ENCODE peak calls at places on chromosomes 11 and 22, in ten cellular contexts. F is cardiac muscle cell, P is osteocyte, C is sciatic nerve, K is T-cell, V is NCI-H460, W is NCI-H1105 treated with DMSO at 0.1 percent for 48 hours, X is HTR-8/SVneo, Q is SK-N-DZ, T is aorta. G is an unnamed sample.

GRCh38 chr22:36816635-36817428 is at the start of gene PVALB:
- DNase-seq in Q (no peak), V (peak), T (no peak), C (no peak), F (peak), X (no peak), P (peak), K (no peak), W (peak), G (no peak)

GRCh38 chr22:41197046-41197807 is 7.9 kb upstream of the L3MBTL2 start:
- DNase-seq in K (peak), W (peak), X (peak), F (peak), P (peak), C (peak), T (peak), Q (peak), V (peak), G (no peak)

GRCh38 chr11:78417888-78418583 is 416 bp upstream of the GAB2 start:
- DNase-seq in C (peak), K (peak), F (peak), V (peak), X (peak), Q (peak), W (peak), P (peak), T (peak), G (no peak)

GRCh38 chr11:12017243-12017678 is 8.8 kb upstream of the DKK3 start:
- DNase-seq in W (no peak), K (no peak), C (no peak), Q (no peak), V (no peak), T (no peak), F (peak), X (no peak), P (no peak), G (no peak)

GRCh38 chr22:50730941-50731661 is 6.9 kb upstream of the ACR start:
- DNase-seq in Q (no peak), X (no peak), T (peak), K (no peak), P (no peak), V (no peak), C (peak), F (peak), W (no peak), G (no peak)

GRCh38 chr11:65498727-65498976 is 193 bp upstream of the MALAT1 start:
- DNase-seq in K (no peak), X (no peak), P (no peak), F (no peak), V (no peak), W (no peak), Q (no peak), C (no peak), T (no peak), G (no peak)

GRCh38 chr11:69487391-69487790 is 5.9 kb downstream of the LINC01488 start:
- DNase-seq in P (no peak), F (no peak), K (no peak), Q (no peak), X (no peak), C (no peak), V (no peak), W (no peak), T (peak), G (no peak)

GRCh38 chr11:20518323-20518834 is 81.0 kb upstream of the SLC6A5 start:
- DNase-seq in V (no peak), K (no peak), P (no peak), T (no peak), X (no peak), F (no peak), W (no peak), Q (no peak), C (no peak), G (no peak)

GRCh38 chr11:134589155-134589554 is 177.1 kb upstream of the B3GAT1 start:
- DNase-seq in V (no peak), C (no peak), W (no peak), X (no peak), P (peak), T (no peak), Q (no peak), F (no peak), K (no peak), G (no peak)

GRCh38 chr11:43010042-43010441 is 301.8 kb upstream of the API5 start:
- DNase-seq in C (no peak), W (no peak), Q (no peak), V (no peak), X (no peak), K (no peak), F (no peak), P (no peak), T (no peak), G (no peak)

GRCh38 chr22:36215976-36216375 is 14.4 kb upstream of the APOL4 start:
- DNase-seq in X (no peak), Q (no peak), K (no peak), P (no peak), W (no peak), T (no peak), V (no peak), F (no peak), C (no peak), G (no peak)

GRCh38 chr22:49209452-49210195 is 618.0 kb downstream of the BRD1 start:
- DNase-seq in T (peak), V (no peak), Q (peak), W (peak), C (peak), K (no peak), P (peak), X (no peak), F (no peak), G (no peak)

GRCh38 chr22:50569896-50570535 is 7.3 kb upstream of the SYCE3 start:
- DNase-seq in K (no peak), W (no peak), V (no peak), C (no peak), P (no peak), X (no peak), T (peak), Q (no peak), F (no peak), G (no peak)

GRCh38 chr11:12130180-12130980 is 20.0 kb downstream of the MICAL2 start:
- DNase-seq in X (no peak), F (no peak), T (no peak), P (no peak), W (no peak), C (no peak), Q (no peak), V (no peak), K (no peak), G (no peak)

GRCh38 chr11:122556605-122557004 is 98.9 kb upstream of the UBASH3B start:
- DNase-seq in K (no peak), F (peak), T (no peak), P (no peak), X (no peak), Q (peak), V (no peak), W (peak), C (no peak), G (no peak)

GRCh38 chr11:35605691-35606090 is 12.6 kb upstream of the FJX1 start:
- DNase-seq in T (no peak), V (no peak), K (no peak), C (peak), P (no peak), X (no peak), W (no peak), F (peak), Q (no peak), G (no peak)

GRCh38 chr22:41290262-41291221 is 4.6 kb upstream of the RANGAP1 start:
- DNase-seq in T (no peak), F (peak), W (no peak), Q (no peak), X (peak), V (no peak), C (no peak), P (no peak), K (no peak), G (peak)

GRCh38 chr11:118484405-118484804 is 42.9 kb upstream of the TTC36 start:
- DNase-seq in Q (no peak), W (no peak), P (no peak), X (no peak), K (no peak), F (no peak), T (no peak), V (no peak), C (no peak), G (no peak)

GRCh38 chr11:15861256-15861655 is 495.1 kb downstream of the SOX6 start:
- DNase-seq in W (no peak), C (no peak), T (no peak), K (no peak), P (no peak), V (no peak), Q (no peak), X (no peak), F (no peak), G (no peak)

GRCh38 chr22:45547016-45547345 is 44.3 kb downstream of the FBLN1 start:
- DNase-seq in Q (no peak), K (no peak), C (no peak), W (no peak), T (no peak), V (no peak), P (no peak), X (no peak), F (no peak), G (no peak)

GRCh38 chr11:133778161-133778560 is 67.2 kb downstream of the SPATA19 start:
- DNase-seq in V (no peak), C (no peak), X (no peak), T (no peak), K (no peak), Q (no peak), W (no peak), F (no peak), P (no peak), G (no peak)

GRCh38 chr11:122343247-122343646 is 227.2 kb upstream of the BLID start:
- DNase-seq in X (no peak), W (no peak), Q (no peak), K (no peak), T (no peak), P (no peak), V (no peak), C (no peak), F (peak), G (no peak)

GRCh38 chr11:78066471-78066870 is 2.8 kb downstream of the THRSP start:
- DNase-seq in W (no peak), C (no peak), V (no peak), T (no peak), F (no peak), X (no peak), P (no peak), K (no peak), Q (no peak), G (no peak)

GRCh38 chr11:78373689-78374088 is 43.9 kb downstream of the GAB2 start:
- DNase-seq in P (no peak), K (no peak), T (no peak), Q (no peak), C (no peak), F (no peak), V (no peak), X (no peak), W (no peak), G (no peak)

GRCh38 chr11:15095736-15096228 is 18.9 kb upstream of the INSC start:
- DNase-seq in V (no peak), C (no peak), F (no peak), W (no peak), Q (no peak), P (no peak), T (no peak), K (no peak), X (no peak), G (no peak)

GRCh38 chr22:29044657-29045176 is 16.9 kb downstream of the C22orf31 start:
- DNase-seq in T (no peak), F (peak), C (no peak), X (peak), Q (no peak), V (no peak), W (no peak), K (no peak), P (no peak), G (peak)

GRCh38 chr11:114889464-114890065 is 211.2 kb downstream of the NXPE2 start:
- DNase-seq in X (no peak), T (no peak), W (no peak), F (no peak), C (no peak), Q (peak), K (no peak), V (no peak), P (no peak), G (no peak)

G was measured in epithelial cell of proximal tubule.